ENCODE peak calls at places on chromosome 14, in eight cellular contexts. G is kidney tubule cell, C is heart right ventricle, P is HTR-8/SVneo, X is T-helper 2 cell, J is sigmoid colon, Y is neural crest cell, Q is suprapubic skin. L is an unnamed sample.

GRCh38 chr14:98858561-98858960 is 413.4 kb downstream of the BCL11B start:
- DNase-seq in G (no peak), C (no peak), P (no peak), X (no peak), J (no peak), Y (no peak), Q (peak), L (peak)

GRCh38 chr14:99537399-99537798 is 56.2 kb downstream of the CCNK start:
- DNase-seq in G (peak), C (peak), P (peak), X (no peak), J (peak), Y (no peak), Q (no peak), L (no peak)

GRCh38 chr14:104582649-104583048 is 3.1 kb downstream of the C14orf180 start:
- DNase-seq in G (no peak), C (peak), P (no peak), X (no peak), J (no peak), Y (no peak), Q (no peak), L (peak)

GRCh38 chr14:53915364-53916014 is 41.1 kb downstream of the BMP4 start:
- DNase-seq in G (no peak), C (no peak), P (no peak), X (no peak), J (no peak), Y (no peak), Q (no peak), L (no peak)

GRCh38 chr14:31930493-31931225 is 146.4 kb upstream of the ARHGAP5 start:
- DNase-seq in G (peak), C (no peak), P (no peak), X (no peak), J (no peak), Y (no peak), Q (no peak), L (no peak)

GRCh38 chr14:50001146-50001998 is 108.5 kb downstream of the ARF6 start:
- DNase-seq in G (peak), C (no peak), P (no peak), X (peak), J (no peak), Y (no peak), Q (no peak), L (no peak)

GRCh38 chr14:23366163-23366921 is 1.4 kb upstream of the EFS start:
- DNase-seq in G (no peak), C (peak), P (peak), X (no peak), J (peak), Y (peak), Q (peak), L (peak)

GRCh38 chr14:35687335-35687939 is 121.7 kb downstream of the RALGAPA1 start:
- DNase-seq in G (peak), C (no peak), P (peak), X (no peak), J (no peak), Y (peak), Q (no peak), L (no peak)

GRCh38 chr14:86013663-86014062 is 483.7 kb downstream of the FLRT2 start:
- DNase-seq in G (no peak), C (no peak), P (no peak), X (no peak), J (no peak), Y (no peak), Q (no peak), L (no peak)

GRCh38 chr14:97634786-97635185 is 837.6 kb downstream of the VRK1 start:
- DNase-seq in G (peak), C (no peak), P (no peak), X (peak), J (no peak), Y (no peak), Q (no peak), L (no peak)

GRCh38 chr14:106875503-106875902 is 1349.1 kb downstream of the TMEM121 start:
- DNase-seq in G (no peak), C (peak), P (no peak), X (no peak), J (no peak), Y (no peak), Q (no peak), L (no peak)

GRCh38 chr14:94388896-94389469 is 581 bp upstream of the SERPINA1 start:
- DNase-seq in G (no peak), C (no peak), P (no peak), X (no peak), J (no peak), Y (no peak), Q (no peak), L (peak)

GRCh38 chr14:68808696-68809095 is 15.8 kb upstream of the ZFP36L1 start:
- DNase-seq in G (no peak), C (no peak), P (no peak), X (no peak), J (peak), Y (no peak), Q (peak), L (no peak)

GRCh38 chr14:90775441-90775840 is 40.8 kb downstream of the TTC7B start:
- DNase-seq in G (no peak), C (no peak), P (no peak), X (no peak), J (no peak), Y (no peak), Q (peak), L (peak)

GRCh38 chr14:79037114-79037513 is 866.9 kb downstream of the NRXN3 start:
- DNase-seq in G (no peak), C (no peak), P (no peak), X (no peak), J (no peak), Y (no peak), Q (no peak), L (no peak)

GRCh38 chr14:103463149-103463548 is 59.5 kb downstream of the CKB start:
- DNase-seq in G (no peak), C (no peak), P (no peak), X (no peak), J (no peak), Y (no peak), Q (no peak), L (no peak)

GRCh38 chr14:89814126-89814525 is 140.4 kb downstream of the EFCAB11 start:
- DNase-seq in G (no peak), C (no peak), P (no peak), X (no peak), J (no peak), Y (no peak), Q (no peak), L (no peak)

GRCh38 chr14:95597784-95598204 is 62.9 kb downstream of the GLRX5 start:
- DNase-seq in G (peak), C (no peak), P (no peak), X (no peak), J (no peak), Y (peak), Q (no peak), L (no peak)

GRCh38 chr14:104317975-104318557 is 179.7 kb downstream of the KIF26A start:
- DNase-seq in G (no peak), C (no peak), P (no peak), X (no peak), J (no peak), Y (no peak), Q (peak), L (peak)

GRCh38 chr14:68580676-68581075 is 212.2 kb downstream of the ZFP36L1 start:
- DNase-seq in G (no peak), C (no peak), P (no peak), X (no peak), J (no peak), Y (no peak), Q (no peak), L (no peak)

GRCh38 chr14:104845834-104846441 is 19.1 kb upstream of the CEP170B start:
- DNase-seq in G (peak), C (no peak), P (no peak), X (no peak), J (no peak), Y (no peak), Q (no peak), L (no peak)

GRCh38 chr14:68986926-68987652 is 8.0 kb upstream of the ACTN1 start:
- DNase-seq in G (no peak), C (no peak), P (no peak), X (no peak), J (no peak), Y (no peak), Q (no peak), L (no peak)

GRCh38 chr14:69224946-69225345 is 33.6 kb downstream of the EXD2 start:
- DNase-seq in G (no peak), C (no peak), P (no peak), X (no peak), J (no peak), Y (no peak), Q (no peak), L (no peak)

GRCh38 chr14:87133073-87133815 is 859.7 kb downstream of the GALC start:
- DNase-seq in G (peak), C (no peak), P (no peak), X (no peak), J (no peak), Y (no peak), Q (no peak), L (no peak)

GRCh38 chr14:65224799-65225198 is 122.5 kb upstream of the MAX start:
- DNase-seq in G (peak), C (no peak), P (no peak), X (no peak), J (no peak), Y (no peak), Q (no peak), L (no peak)

GRCh38 chr14:20564501-20564997 is 3.7 kb upstream of the RNASE9 start:
- DNase-seq in G (no peak), C (no peak), P (no peak), X (no peak), J (no peak), Y (no peak), Q (no peak), L (no peak)

GRCh38 chr14:70029296-70030132 is 150.3 kb downstream of the SMOC1 start:
- DNase-seq in G (no peak), C (no peak), P (no peak), X (no peak), J (no peak), Y (no peak), Q (no peak), L (no peak)

GRCh38 chr14:90831821-90832220 is 15.6 kb upstream of the TTC7B start:
- DNase-seq in G (no peak), C (no peak), P (no peak), X (no peak), J (peak), Y (no peak), Q (no peak), L (no peak)

GRCh38 chr14:30657606-30658163 is 35.6 kb downstream of the SCFD1 start:
- DNase-seq in G (no peak), C (no peak), P (no peak), X (no peak), J (no peak), Y (no peak), Q (no peak), L (no peak)

GRCh38 chr14:59570122-59570521 is 6.5 kb downstream of the CCDC175 start:
- DNase-seq in G (peak), C (no peak), P (no peak), X (no peak), J (no peak), Y (no peak), Q (no peak), L (no peak)

GRCh38 chr14:52853522-52853854 is 62.1 kb upstream of the GNPNAT1 start:
- DNase-seq in G (no peak), C (no peak), P (no peak), X (no peak), J (no peak), Y (no peak), Q (no peak), L (no peak)

GRCh38 chr14:32682219-32682618 is 256.5 kb upstream of the NPAS3 start:
- DNase-seq in G (peak), C (no peak), P (no peak), X (no peak), J (no peak), Y (no peak), Q (no peak), L (no peak)

L was measured in coronary artery.